ENCODE peak calls at places on chromosomes 7 and 10, in six cellular contexts. N, C, B, W, D and X are unnamed samples.

GRCh38 chr10:45592432-45592831 is 80.1 kb downstream of the ZFAND4 start:
- DNase-seq in N (no peak), C (no peak), B (no peak), W (no peak), D (no peak), X (no peak)

GRCh38 chr7:154576604-154577003 is 426.3 kb downstream of the PAXIP1 start:
- DNase-seq in N (no peak), C (no peak), B (no peak), W (no peak), D (no peak), X (no peak)

GRCh38 chr10:31602541-31603244 is 283.7 kb downstream of the ZEB1 start:
- DNase-seq in N (peak), C (peak), B (peak), W (no peak), D (peak), X (no peak)

GRCh38 chr10:1309969-1310789 is 254.0 kb downstream of the WDR37 start:
- DNase-seq in N (no peak), C (no peak), B (no peak), W (no peak), D (no peak), X (no peak)

GRCh38 chr10:100033766-100034418 is 24.1 kb upstream of the DNMBP start:
- DNase-seq in N (no peak), C (no peak), B (no peak), W (no peak), D (no peak), X (no peak)

GRCh38 chr10:96832721-96833219 is 672 bp downstream of the LCOR start:
- DNase-seq in N (peak), C (peak), B (peak), W (peak), D (no peak), X (peak)

GRCh38 chr10:21975378-21975990 is 28.0 kb downstream of the DNAJC1 start:
- DNase-seq in N (peak), C (no peak), B (peak), W (no peak), D (no peak), X (no peak)

GRCh38 chr10:59225211-59225610 is 48.8 kb downstream of the PHYHIPL start:
- DNase-seq in N (no peak), C (no peak), B (no peak), W (no peak), D (no peak), X (no peak)

GRCh38 chr7:73308074-73308664 is 457 bp downstream of the NSUN5 start:
- DNase-seq in N (peak), C (no peak), B (peak), W (no peak), D (no peak), X (no peak)

GRCh38 chr10:107423903-107424302 is 259.4 kb upstream of the SORCS1 start:
- DNase-seq in N (no peak), C (no peak), B (no peak), W (no peak), D (no peak), X (no peak)